ENCODE peak calls at places on chromosomes 6 and 20, in seven cellular contexts. S, U, O, I, N, J and C are unnamed samples.

GRCh38 chr6:44395501-44395900 is 8.0 kb downstream of the CDC5L start:
- DNase-seq in J (no peak), U (no peak), O (no peak), I (no peak), S (no peak), N (no peak), C (no peak)

GRCh38 chr6:41757268-41757667 is 10.1 kb upstream of the PGC start:
- DNase-seq in N (no peak), I (no peak), O (no peak), U (no peak), J (no peak), S (no peak), C (no peak)

GRCh38 chr6:166503167-166503744 is 83.2 kb downstream of the RAMACL start:
- DNase-seq in N (no peak), O (no peak), S (no peak), I (no peak), J (no peak), U (no peak), C (no peak)

GRCh38 chr20:20139403-20139802 is 87.1 kb downstream of the CFAP61 start:
- DNase-seq in S (no peak), O (no peak), I (no peak), J (no peak), U (no peak), N (no peak), C (no peak)

GRCh38 chr20:33291830-33292355 is 8.9 kb downstream of the BPIFB1 start:
- DNase-seq in J (peak), O (peak), N (no peak), U (peak), S (peak), I (no peak), C (no peak)

GRCh38 chr20:51046021-51046985 is 23.4 kb upstream of the KCNG1 start:
- DNase-seq in U (no peak), J (no peak), S (no peak), O (no peak), N (no peak), I (no peak), C (no peak)

GRCh38 chr6:89372506-89372901 is 20.0 kb upstream of the UBE2J1 start:
- DNase-seq in J (no peak), S (no peak), I (no peak), U (no peak), N (no peak), O (no peak), C (no peak)

GRCh38 chr20:50608750-50609104 is 82.6 kb downstream of the RIPOR3 start:
- DNase-seq in J (no peak), O (no peak), S (no peak), N (no peak), I (no peak), U (no peak), C (no peak)

GRCh38 chr20:32564921-32565734 is 20.0 kb downstream of the NOL4L start:
- DNase-seq in I (peak), J (peak), O (peak), S (peak), U (peak), N (no peak), C (peak)

GRCh38 chr6:156777577-156777865 is 343 bp downstream of the ARID1B start:
- DNase-seq in S (no peak), U (no peak), J (no peak), N (peak), O (no peak), I (no peak), C (no peak)

GRCh38 chr6:138403801-138404665 is at the start of gene HEBP2:
- DNase-seq in J (peak), I (peak), U (peak), O (peak), N (peak), S (peak), C (peak)
- TF ChIP-seq CTCF in J (peak), I (peak), U (peak), O (peak), N (peak), S (peak), C (peak)

DNA sequence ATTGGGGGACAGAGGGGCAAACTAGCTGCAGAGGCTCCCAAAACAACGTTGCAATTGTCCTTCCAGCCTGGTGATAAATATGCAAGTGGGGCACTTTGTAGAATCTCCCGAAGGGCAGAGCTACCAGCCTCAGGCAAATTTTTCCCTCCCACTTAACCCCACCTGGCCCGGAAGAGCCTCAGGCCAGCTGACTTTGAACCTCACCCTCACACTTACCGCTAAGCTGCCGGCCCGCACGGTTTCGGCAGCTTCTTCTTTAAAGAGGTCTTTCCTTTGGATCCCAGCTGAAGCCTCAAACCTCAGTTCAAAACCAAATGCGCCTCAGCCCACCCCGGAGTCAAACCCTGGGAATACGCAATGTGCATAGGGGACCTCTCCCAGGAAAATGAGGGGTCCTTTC is 2.5 kb downstream of the OVOL2 start:
- DNase-seq in N (no peak), O (no peak), J (no peak), S (no peak), U (no peak), I (no peak), C (no peak)
- H3K4me3 ChIP-seq in N (no peak), O (no peak), J (peak), S (no peak), U (no peak), I (no peak), C (no peak)

DNA sequence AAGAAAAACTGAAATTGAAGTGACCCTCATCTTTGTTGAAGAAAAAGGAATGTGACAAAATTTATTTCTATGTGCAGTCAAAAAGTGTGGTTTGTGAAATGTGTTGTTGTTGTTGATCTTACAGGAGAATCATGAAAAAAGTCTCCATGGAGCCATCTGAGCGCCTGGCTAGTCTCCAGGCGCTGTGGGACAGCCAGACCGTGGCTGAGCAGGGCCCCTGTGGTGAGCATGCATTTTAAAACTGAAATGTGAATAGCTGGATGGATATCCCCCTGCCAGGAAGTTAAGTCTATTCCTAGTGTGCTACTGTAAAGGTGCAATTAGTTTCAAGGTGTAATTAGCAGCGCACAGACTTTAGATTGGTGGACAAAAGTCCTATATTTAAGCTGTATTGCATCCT is 170.6 kb downstream of the CARMIL1 start:
- DNase-seq in I (no peak), O (no peak), N (no peak), U (no peak), J (no peak), S (no peak), C (no peak)
- TF ChIP-seq CTCF in I (no peak), O (no peak), N (no peak), U (no peak), J (no peak), S (no peak), C (no peak)

GRCh38 chr6:72620866-72621242 is 1.0 kb upstream of the KCNQ5 start:
- DNase-seq in O (no peak), J (no peak), S (no peak), U (no peak), I (no peak), N (no peak), C (no peak)
- H3K4me3 ChIP-seq in O (no peak), J (peak), S (peak), U (peak), I (peak), N (no peak), C (peak)

DNA sequence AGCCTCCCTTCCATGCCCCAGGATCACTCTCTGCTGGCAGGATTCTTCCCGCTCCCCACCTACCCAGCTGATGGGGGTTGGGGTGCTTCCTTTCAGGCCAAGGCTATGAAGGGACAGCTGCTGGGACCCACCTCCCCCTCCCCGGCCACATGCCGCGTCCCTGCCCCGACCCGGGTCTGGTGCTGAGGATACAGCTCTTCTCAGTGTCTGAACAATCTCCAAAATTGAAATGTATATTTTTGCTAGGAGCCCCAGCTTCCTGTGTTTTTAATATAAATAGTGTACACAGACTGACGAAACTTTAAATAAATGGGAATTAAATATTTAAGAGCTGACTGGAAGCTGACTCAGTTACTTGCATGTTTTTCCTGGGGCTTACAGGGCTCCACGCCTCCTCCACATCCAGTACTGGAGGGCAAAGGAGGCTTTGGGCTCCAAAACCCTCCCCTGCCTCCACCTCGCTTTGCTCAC is 24.3 kb upstream of the FANCE start:
- DNase-seq in N (no peak), U (no peak), S (no peak), J (no peak), I (no peak), O (no peak), C (no peak)
- TF ChIP-seq CTCF in N (no peak), U (no peak), S (no peak), J (no peak), I (no peak), O (no peak), C (no peak)

GRCh38 chr6:126685182-126685581 is 345.3 kb downstream of the CENPW start:
- DNase-seq in S (no peak), U (no peak), N (no peak), O (no peak), I (no peak), J (no peak), C (no peak)
- H3K4me3 ChIP-seq in S (no peak), U (no peak), N (no peak), O (no peak), I (no peak), J (no peak), C (no peak)